ENCODE peak calls at places on chromosomes 5 and 9, in ten cellular contexts. Z, K, R, S, E, Y, A, N, O and J are unnamed samples.

GRCh38 chr5:71946631-71947030 is 160.6 kb upstream of the MAP1B start:
- DNase-seq in E (no peak), R (no peak), S (no peak), O (no peak), Z (no peak), K (no peak), A (no peak), Y (no peak), N (no peak), J (no peak)

GRCh38 chr5:148443998-148444397 is 60.2 kb downstream of the FBXO38 start:
- DNase-seq in N (peak), S (peak), A (peak), Y (peak), Z (peak), E (peak), R (peak), O (peak), K (peak), J (peak)

GRCh38 chr9:101840694-101841188 is 102.3 kb upstream of the GRIN3A start:
- DNase-seq in O (peak), Z (no peak), S (no peak), R (no peak), K (no peak), A (no peak), E (no peak), Y (no peak), N (no peak), J (no peak)

GRCh38 chr5:88674262-88675158 is 208.5 kb downstream of the MEF2C start:
- DNase-seq in Z (peak), E (peak), S (peak), O (peak), Y (peak), N (peak), R (no peak), K (no peak), A (peak), J (no peak)

GRCh38 chr9:10259668-10260067 is 353.1 kb downstream of the PTPRD start:
- DNase-seq in A (no peak), Z (no peak), K (no peak), E (no peak), Y (no peak), R (no peak), N (no peak), S (no peak), O (no peak), J (no peak)

GRCh38 chr5:121024416-121025311 is 560.6 kb downstream of the PRR16 start:
- DNase-seq in A (no peak), N (no peak), K (no peak), R (no peak), O (peak), Z (no peak), E (no peak), Y (no peak), S (no peak), J (no peak)

GRCh38 chr5:115778417-115778816 is 38.0 kb downstream of the CDO1 start:
- DNase-seq in N (no peak), Z (no peak), Y (no peak), K (no peak), R (no peak), E (no peak), A (no peak), O (no peak), S (no peak), J (no peak)

GRCh38 chr5:134590992-134591659 is 41.5 kb downstream of the SAR1B start:
- DNase-seq in K (no peak), O (no peak), N (peak), S (no peak), E (peak), R (no peak), A (no peak), Z (no peak), Y (peak), J (no peak)

GRCh38 chr5:127298036-127298429 is 7.4 kb downstream of the MEGF10 start:
- DNase-seq in E (no peak), K (no peak), Y (no peak), N (no peak), S (no peak), R (no peak), A (no peak), Z (no peak), O (no peak), J (no peak)

GRCh38 chr5:124103671-124104070 is 591.7 kb downstream of the CSNK1G3 start:
- DNase-seq in R (no peak), A (no peak), E (no peak), Z (no peak), N (no peak), Y (no peak), K (no peak), S (no peak), O (no peak), J (no peak)

GRCh38 chr5:103358305-103358996 is 99.9 kb downstream of the MACIR start:
- DNase-seq in R (no peak), A (no peak), Y (no peak), S (no peak), Z (no peak), O (no peak), E (no peak), N (no peak), K (peak), J (no peak)

GRCh38 chr9:78026947-78027346 is 4.7 kb downstream of the GNAQ start:
- DNase-seq in Y (no peak), N (no peak), R (no peak), Z (no peak), K (no peak), A (no peak), E (no peak), S (no peak), O (no peak), J (no peak)

GRCh38 chr9:134570151-134570621 is 71.4 kb upstream of the COL5A1 start:
- DNase-seq in Y (no peak), S (peak), O (no peak), N (no peak), A (peak), E (no peak), Z (no peak), K (no peak), R (peak), J (no peak)

GRCh38 chr5:171369056-171369455 is 18.6 kb upstream of the NPM1 start:
- DNase-seq in R (no peak), Z (no peak), E (no peak), Y (no peak), A (no peak), O (no peak), S (no peak), N (no peak), K (no peak), J (no peak)

GRCh38 chr9:130020618-130021017 is 22.4 kb downstream of the FNBP1 start:
- DNase-seq in E (no peak), O (no peak), A (no peak), Z (no peak), Y (no peak), S (no peak), K (no peak), N (no peak), R (no peak), J (no peak)

GRCh38 chr9:83981126-83981871 is 694 bp downstream of the RMI1 start:
- DNase-seq in K (no peak), N (peak), O (peak), Y (peak), E (peak), Z (peak), S (peak), A (no peak), R (peak), J (peak)

GRCh38 chr9:106438928-106439327 is 424.0 kb upstream of the ZNF462 start:
- DNase-seq in E (no peak), R (no peak), S (no peak), A (no peak), N (no peak), K (no peak), O (no peak), Z (no peak), Y (no peak), J (no peak)

GRCh38 chr5:124790895-124791732 is 44.7 kb upstream of the ZNF608 start:
- DNase-seq in E (peak), S (no peak), Z (no peak), K (no peak), A (no peak), R (no peak), O (no peak), N (no peak), Y (no peak), J (peak)

GRCh38 chr5:3659907-3660306 is 64.3 kb downstream of the IRX1 start:
- DNase-seq in A (no peak), O (no peak), E (peak), Y (no peak), S (no peak), Z (no peak), N (no peak), K (no peak), R (no peak), J (no peak)

GRCh38 chr5:151183451-151184245 is 26.1 kb upstream of the ANXA6 start:
- DNase-seq in S (no peak), Z (no peak), E (no peak), A (no peak), Y (no peak), R (peak), O (no peak), N (no peak), K (no peak), J (no peak)

GRCh38 chr5:168865973-168866372 is 286.8 kb upstream of the PANK3 start:
- DNase-seq in Y (no peak), S (no peak), A (no peak), R (no peak), Z (peak), K (no peak), E (no peak), O (peak), N (no peak), J (no peak)

GRCh38 chr9:91817493-91818225 is 132.4 kb downstream of the ROR2 start:
- DNase-seq in S (no peak), A (no peak), E (no peak), R (no peak), K (no peak), Z (peak), N (no peak), Y (no peak), O (no peak), J (no peak)